ENCODE peak calls at places on chromosomes 6 and 20, in four cellular contexts. One of them, this sample, is unnamed.

GRCh38 chr20:49310695-49311094 is 32.8 kb upstream of the ZNFX1 start:
- DNase-seq in lung microvascular endothelial cell: peak
- DNase-seq in HepG2: peak
- DNase-seq in heart left ventricle: no peak
- DNase-seq in this sample: no peak

GRCh38 chr20:44990425-44990824 is 24.1 kb downstream of the STK4 start:
- DNase-seq in lung microvascular endothelial cell: no peak
- DNase-seq in HepG2: no peak
- DNase-seq in heart left ventricle: no peak
- DNase-seq in this sample: no peak

GRCh38 chr6:159062564-159062945 is 17.8 kb upstream of the TAGAP start:
- DNase-seq in lung microvascular endothelial cell: no peak
- DNase-seq in HepG2: no peak
- DNase-seq in heart left ventricle: no peak
- DNase-seq in this sample: no peak

GRCh38 chr20:10665791-10666190 is 8.0 kb downstream of the JAG1 start:
- DNase-seq in lung microvascular endothelial cell: no peak
- DNase-seq in HepG2: no peak
- DNase-seq in heart left ventricle: no peak
- DNase-seq in this sample: no peak

GRCh38 chr6:7108964-7109836 is 1.4 kb downstream of the RREB1 start:
- DNase-seq in lung microvascular endothelial cell: peak
- DNase-seq in HepG2: peak
- DNase-seq in heart left ventricle: peak
- DNase-seq in this sample: peak

GRCh38 chr6:122726649-122727048 is 52.9 kb upstream of the FABP7 start:
- DNase-seq in lung microvascular endothelial cell: peak
- DNase-seq in HepG2: peak
- DNase-seq in heart left ventricle: no peak
- DNase-seq in this sample: no peak

GRCh38 chr6:80287112-80287511 is 180.6 kb downstream of the BCKDHB start:
- DNase-seq in lung microvascular endothelial cell: no peak
- DNase-seq in HepG2: no peak
- DNase-seq in heart left ventricle: no peak
- DNase-seq in this sample: no peak

GRCh38 chr20:17725094-17725835 is 25.5 kb downstream of the BANF2 start:
- DNase-seq in lung microvascular endothelial cell: no peak
- DNase-seq in HepG2: peak
- DNase-seq in heart left ventricle: peak
- DNase-seq in this sample: no peak

GRCh38 chr20:13220194-13220856 is 749 bp upstream of the ISM1 start:
- DNase-seq in lung microvascular endothelial cell: peak
- DNase-seq in HepG2: no peak
- DNase-seq in heart left ventricle: no peak
- DNase-seq in this sample: peak

This sample was measured in Right ventricle myocardium inferior.